ENCODE peak calls at places on chromosome 5, in eight cellular contexts. K is hepatic stellate cell; F is HL-60; U is NCI-H1436; P is CD4-positive, CD25-positive, alpha-beta regulatory T cell; J is T-helper 17 cell; A is M059J; N is left ventricle myocardium superior. R is an unnamed sample.

GRCh38 chr5:9188956-9189355 is 356.9 kb downstream of the SEMA5A start:
- DNase-seq in K (no peak), F (no peak), U (no peak), P (no peak), J (no peak), A (no peak), N (no peak), R (no peak)

GRCh38 chr5:35878079-35878478 is 21.4 kb downstream of the IL7R start:
- DNase-seq in K (no peak), F (no peak), U (no peak), P (no peak), J (no peak), A (no peak), N (no peak), R (no peak)

GRCh38 chr5:178644826-178645545 is 18.1 kb upstream of the CLK4 start:
- DNase-seq in K (no peak), F (no peak), U (no peak), P (no peak), J (no peak), A (peak; percentile 58), N (no peak), R (no peak)

GRCh38 chr5:60023255-60023654 is 129.7 kb upstream of the PDE4D start:
- DNase-seq in K (no peak), F (no peak), U (no peak), P (no peak), J (no peak), A (peak; percentile 70), N (no peak), R (no peak)

GRCh38 chr5:102922839-102923477 is 167.9 kb downstream of the PAM start:
- DNase-seq in K (no peak), F (no peak), U (no peak), P (no peak), J (no peak), A (no peak), N (no peak), R (no peak)

GRCh38 chr5:52269395-52269794 is 518.3 kb upstream of the ITGA1 start:
- DNase-seq in K (no peak), F (no peak), U (peak; percentile 91), P (no peak), J (no peak), A (no peak), N (no peak), R (no peak)

GRCh38 chr5:110045153-110045552 is 355.4 kb downstream of the MAN2A1 start:
- DNase-seq in K (no peak), F (no peak), U (no peak), P (no peak), J (no peak), A (no peak), N (no peak), R (no peak)

GRCh38 chr5:51347704-51348103 is 35.5 kb upstream of the ISL1 start:
- DNase-seq in K (no peak), F (no peak), U (no peak), P (no peak), J (no peak), A (no peak), N (no peak), R (no peak)

GRCh38 chr5:168314735-168315411 is 23.4 kb downstream of the WWC1 start:
- DNase-seq in K (peak; percentile 60), F (no peak), U (no peak), P (no peak), J (no peak), A (peak; percentile 95), N (no peak), R (peak; percentile 95)

GRCh38 chr5:76084496-76085285 is 1.5 kb downstream of the SV2C start:
- DNase-seq in K (no peak), F (no peak), U (no peak), P (no peak), J (no peak), A (no peak), N (no peak), R (no peak)

GRCh38 chr5:76175821-76176403 is 92.7 kb downstream of the SV2C start:
- DNase-seq in K (no peak), F (peak; percentile 36), U (no peak), P (no peak), J (no peak), A (no peak), N (no peak), R (no peak)

GRCh38 chr5:84411832-84412605 is 27.3 kb upstream of the EDIL3 start:
- DNase-seq in K (no peak), F (no peak), U (no peak), P (no peak), J (no peak), A (no peak), N (no peak), R (peak; percentile 86)